ENCODE peak calls at places on chromosomes 13 and 19, in seven cellular contexts. L, V, H, G, R, Q and O are unnamed samples.

GRCh38 chr13:21800847-21801616 is 130.2 kb downstream of the FGF9 start:
- DNase-seq in L (no peak), V (no peak), H (no peak), G (no peak), R (no peak), Q (no peak), O (no peak)

GRCh38 chr13:45615501-45616101 is at the start of gene ERICH6B:
- DNase-seq in L (no peak), V (no peak), H (peak), G (no peak), R (no peak), Q (peak), O (no peak)

GRCh38 chr13:68081051-68081450 is 850.9 kb upstream of the PCDH9 start:
- DNase-seq in L (no peak), V (no peak), H (no peak), G (no peak), R (no peak), Q (no peak), O (no peak)

GRCh38 chr19:30666301-30666803 is 294.2 kb downstream of the ZNF536 start:
- DNase-seq in L (peak), V (no peak), H (peak), G (peak), R (no peak), Q (peak), O (peak)

GRCh38 chr13:45909724-45910123 is 58.2 kb upstream of the SIAH3 start:
- DNase-seq in L (no peak), V (no peak), H (no peak), G (no peak), R (no peak), Q (no peak), O (no peak)

GRCh38 chr13:77918391-77919261 is at the start of gene EDNRB:
- DNase-seq in L (peak), V (peak), H (no peak), G (peak), R (peak), Q (peak), O (no peak)

GRCh38 chr13:75263741-75264407 is 218.1 kb downstream of the TBC1D4 start:
- DNase-seq in L (no peak), V (no peak), H (no peak), G (no peak), R (no peak), Q (no peak), O (no peak)

GRCh38 chr19:51713319-51714285 is 10.2 kb downstream of the HAS1 start:
- DNase-seq in L (no peak), V (no peak), H (no peak), G (no peak), R (no peak), Q (no peak), O (no peak)

GRCh38 chr19:9528757-9529336 is 9.6 kb downstream of the ZNF426 start:
- DNase-seq in L (peak), V (no peak), H (peak), G (no peak), R (no peak), Q (no peak), O (no peak)

GRCh38 chr19:44141191-44142013 is at the start of gene ZNF234:
- DNase-seq in L (peak), V (peak), H (peak), G (peak), R (peak), Q (peak), O (peak)

GRCh38 chr19:28685802-28686201 is 527.1 kb downstream of the UQCRFS1 start:
- DNase-seq in L (no peak), V (no peak), H (no peak), G (no peak), R (no peak), Q (no peak), O (no peak)

GRCh38 chr19:50477751-50478515 is 1.3 kb upstream of the GARIN5A start:
- DNase-seq in L (no peak), V (no peak), H (no peak), G (no peak), R (peak), Q (no peak), O (no peak)

DNA sequence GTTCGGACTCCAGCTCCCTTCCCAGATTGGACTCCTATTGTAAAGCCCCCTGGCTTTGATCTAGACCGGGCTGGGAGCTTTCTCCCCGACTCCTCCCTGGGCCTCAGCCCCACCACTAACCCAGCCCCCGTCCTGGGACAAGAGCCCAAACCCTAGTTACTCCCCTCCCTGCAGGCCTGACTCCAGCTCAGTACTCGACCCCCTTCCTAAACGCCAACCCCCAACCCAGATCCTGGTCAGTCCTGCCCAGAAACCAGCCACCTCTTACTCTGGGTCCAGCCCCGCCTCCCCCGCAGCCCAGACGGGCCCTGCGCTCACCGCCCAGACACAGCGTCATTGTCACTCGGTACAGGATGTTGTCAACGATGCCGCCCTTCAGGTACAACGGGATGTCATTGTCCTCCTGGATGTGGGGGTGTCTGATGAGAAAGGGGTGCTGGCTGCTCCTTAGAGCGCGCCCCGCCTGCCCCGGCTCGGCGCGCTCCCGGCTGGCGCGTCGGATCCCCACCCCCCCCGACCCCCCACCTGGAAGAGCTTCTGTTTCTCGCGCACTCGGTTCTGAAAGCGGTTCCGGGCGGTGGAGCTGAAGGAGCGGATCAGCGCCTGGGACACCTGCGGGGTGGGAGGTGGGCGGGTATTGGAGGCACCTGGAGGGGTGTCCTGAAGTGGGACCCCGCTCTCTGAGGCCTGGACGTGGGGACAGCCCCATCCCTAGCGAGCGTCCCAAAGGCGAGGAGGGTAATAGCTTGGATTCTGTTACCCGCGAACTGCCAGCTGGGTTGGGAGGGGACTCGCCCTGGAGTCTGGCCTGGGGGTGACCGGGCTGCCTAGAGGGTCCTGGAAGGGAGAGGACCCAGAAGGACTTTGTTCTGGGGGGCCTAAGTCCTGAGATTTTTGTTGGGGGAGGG is 849 bp downstream of the COX7A1 start:
- DNase-seq in L (no peak), V (peak), H (no peak), G (no peak), R (peak), Q (peak), O (no peak)
- TF ChIP-seq POLR2A in L (no peak), V (no peak), H (no peak), G (no peak), R (peak), Q (no peak), O (no peak)

DNA sequence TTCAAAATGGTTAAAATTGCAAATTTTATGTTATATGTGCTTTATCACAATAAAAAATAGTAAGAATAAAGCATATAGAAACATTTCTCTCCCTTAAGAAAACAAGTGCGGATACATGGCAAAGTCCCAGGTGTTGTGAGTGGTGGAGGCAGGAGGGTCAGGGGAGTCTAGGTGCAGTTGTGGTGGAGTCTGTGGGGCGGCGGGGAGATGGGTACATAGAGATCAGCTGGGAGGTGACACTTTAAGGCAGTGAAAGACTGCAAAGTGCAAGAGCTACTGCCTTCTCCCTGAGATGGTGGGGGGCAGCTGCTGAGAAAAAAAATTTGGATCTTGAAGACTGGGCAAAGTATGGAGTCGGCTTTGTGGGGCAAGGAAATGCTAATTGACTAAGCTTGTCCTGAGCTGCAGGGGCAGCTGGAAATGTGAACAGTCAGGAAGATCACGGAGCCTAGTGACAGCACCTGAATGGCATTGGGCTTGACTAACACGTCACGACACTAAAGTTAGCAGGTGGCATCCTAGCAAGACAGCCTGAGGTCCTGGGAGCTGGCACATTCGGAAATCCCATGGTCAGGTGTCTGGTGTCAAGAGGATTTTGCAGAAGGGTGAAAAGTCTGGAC is 72.9 kb upstream of the IRS2 start:
- DNase-seq in L (no peak), V (no peak), H (no peak), G (no peak), R (no peak), Q (no peak), O (no peak)
- TF ChIP-seq POLR2A in L (no peak), V (no peak), H (no peak), G (no peak), R (no peak), Q (no peak), O (no peak)

GRCh38 chr13:43785681-43786471 is 896 bp downstream of the ENOX1 start:
- DNase-seq in L (peak), V (peak), H (peak), G (peak), R (peak), Q (peak), O (peak)
- TF ChIP-seq POLR2A in L (no peak), V (no peak), H (no peak), G (no peak), R (no peak), Q (no peak), O (no peak)

GRCh38 chr19:1863638-1864479 is 480 bp upstream of the KLF16 start:
- DNase-seq in L (peak), V (peak), H (peak), G (peak), R (peak), Q (peak), O (peak)
- TF ChIP-seq POLR2A in L (peak), V (no peak), H (no peak), G (peak), R (peak), Q (no peak), O (peak)

DNA sequence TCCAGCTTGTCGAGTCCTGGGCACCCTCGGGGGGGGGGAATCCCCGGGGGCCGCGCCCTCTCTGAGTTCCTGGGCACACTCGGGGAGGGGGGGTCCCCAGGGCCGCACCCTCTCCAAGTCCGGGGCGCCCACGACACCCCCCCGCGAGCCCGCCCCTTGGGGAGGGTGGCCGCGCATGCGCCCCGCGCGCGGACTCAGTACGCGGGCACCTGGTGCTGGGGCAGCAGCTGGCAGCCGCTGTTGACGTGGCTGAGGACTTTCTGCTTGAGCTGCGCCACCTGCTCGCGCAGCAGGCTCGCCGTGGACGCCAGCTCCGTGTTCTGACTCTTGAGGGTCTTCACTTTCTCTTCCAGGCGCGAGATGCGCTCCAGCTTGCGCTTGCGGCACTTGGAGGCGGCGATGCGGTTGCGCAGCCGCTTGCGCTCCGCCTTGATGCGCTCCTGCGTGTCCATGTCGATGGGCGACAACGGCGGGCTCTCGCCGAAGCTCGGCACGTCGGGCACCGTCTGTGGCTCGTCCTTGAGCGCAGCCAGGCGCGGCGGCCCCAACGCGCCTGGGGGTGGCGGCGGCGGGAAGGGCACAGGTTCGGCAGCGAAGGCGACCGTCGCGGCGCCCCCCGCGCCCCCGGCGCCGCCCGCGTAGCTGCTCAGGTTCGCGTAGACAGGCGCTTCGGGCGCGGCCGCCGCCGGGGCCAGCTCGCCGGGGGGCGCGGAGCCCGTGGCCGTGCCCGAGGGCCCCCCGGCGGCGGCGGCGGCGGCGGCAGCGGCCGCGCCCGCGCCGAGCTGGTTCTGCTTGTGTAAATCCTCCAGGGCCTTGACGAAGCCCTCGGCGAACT is 958 bp downstream of the JUND start:
- DNase-seq in L (peak), V (peak), H (peak), G (peak), R (peak), Q (peak), O (peak)
- TF ChIP-seq POLR2A in L (peak), V (peak), H (peak), G (peak), R (peak), Q (peak), O (peak)

GRCh38 chr19:3336680-3337523 is 29.5 kb upstream of the NFIC start:
- DNase-seq in L (peak), V (peak), H (peak), G (peak), R (peak), Q (peak), O (no peak)
- TF ChIP-seq POLR2A in L (no peak), V (no peak), H (no peak), G (peak), R (no peak), Q (no peak), O (no peak)

DNA sequence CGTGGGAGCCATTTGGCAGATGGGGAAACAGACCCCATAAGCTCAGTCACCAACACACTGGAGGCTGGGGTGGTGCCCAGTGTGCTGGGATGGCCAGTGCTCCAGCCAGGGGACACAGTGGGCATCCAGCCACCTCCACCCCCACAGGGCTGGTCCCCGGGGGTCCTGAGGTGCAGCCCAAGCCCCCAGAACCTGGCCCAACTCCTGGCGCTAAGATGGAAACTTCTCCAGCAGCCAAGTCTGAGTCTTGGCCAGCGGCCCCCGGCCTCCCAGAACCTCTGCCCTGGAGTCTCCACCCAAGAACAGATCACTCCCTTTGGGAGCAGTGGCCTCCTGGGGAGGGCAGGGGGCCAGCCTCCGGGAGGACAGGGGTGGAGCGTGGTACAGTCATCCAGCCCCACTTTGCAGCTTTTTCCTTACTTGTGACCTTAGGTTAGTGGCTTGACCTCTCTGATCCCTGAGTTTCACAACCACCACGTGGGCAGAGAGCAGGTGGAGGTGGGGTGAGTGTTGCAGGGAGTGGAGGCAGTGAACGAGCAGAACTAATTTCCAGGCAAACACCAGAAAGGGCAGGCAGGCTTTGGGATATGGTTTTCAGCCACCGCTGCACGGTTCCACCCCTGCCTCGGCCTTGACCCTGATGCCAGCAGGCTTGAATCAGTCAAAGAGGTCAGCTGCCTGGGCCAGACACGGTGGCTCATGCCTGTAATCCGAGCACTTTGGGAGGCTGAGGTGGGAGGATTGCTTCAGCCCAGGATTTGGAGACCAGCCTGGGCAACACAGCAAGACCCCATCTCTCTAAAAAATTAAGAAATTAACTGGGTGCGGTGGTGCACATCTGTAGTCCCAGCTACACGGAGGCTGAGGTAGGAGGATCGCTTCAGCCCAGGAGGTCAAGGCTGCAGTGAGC is 4.3 kb upstream of the NRTN start:
- DNase-seq in L (no peak), V (no peak), H (no peak), G (no peak), R (no peak), Q (no peak), O (no peak)
- TF ChIP-seq POLR2A in L (no peak), V (no peak), H (no peak), G (no peak), R (no peak), Q (no peak), O (no peak)

DNA sequence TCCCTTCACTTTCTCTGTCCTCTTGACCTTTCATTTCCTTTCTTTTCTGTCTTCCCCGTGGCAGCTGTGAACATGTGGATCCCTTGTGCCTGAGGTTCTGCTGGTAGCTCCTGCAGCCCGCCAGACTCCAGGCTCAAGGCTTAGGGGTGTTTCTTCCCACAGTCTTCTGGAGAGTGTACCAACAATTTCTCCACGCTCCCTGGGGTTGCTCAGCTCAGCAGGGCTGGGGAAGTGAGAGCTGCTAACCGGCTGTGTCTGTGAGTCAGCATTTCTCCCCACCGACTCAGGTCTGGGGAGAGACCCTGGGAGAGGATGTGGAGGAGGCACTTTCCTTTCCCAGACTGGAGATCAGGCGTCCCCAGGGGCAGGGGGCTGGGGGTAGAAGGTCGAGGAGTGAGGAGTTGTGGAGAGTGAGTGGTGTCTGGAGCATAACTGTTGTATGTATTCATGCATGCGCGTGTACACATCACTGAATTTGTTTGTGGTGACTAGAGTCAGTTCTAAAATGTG is 193.6 kb downstream of the KCNRG start:
- DNase-seq in L (peak), V (no peak), H (peak), G (peak), R (peak), Q (peak), O (peak)
- TF ChIP-seq POLR2A in L (no peak), V (no peak), H (no peak), G (no peak), R (no peak), Q (no peak), O (no peak)